ENCODE peak calls at places on chromosomes 4 and X, in six cellular contexts. One of them, this sample, is unnamed.

GRCh38 chrX:33434256-33435092 is 223.1 kb upstream of the DMD start:
- DNase-seq in epithelial cell of esophagus: peak; percentile 53
- DNase-seq in stromal cell of bone marrow: peak; percentile 9
- DNase-seq in activated T-helper 1 cell treated with anti-CD3 and anti-CD28 coated beads, Interleukin-2, amount 50 U/mL, for 16 hours: no peak
- DNase-seq in H7: peak; percentile 43
- DNase-seq in AG10803: peak; percentile 15
- DNase-seq in this sample: peak; percentile 66

GRCh38 chrX:150429577-150429976 is 66.5 kb downstream of the MAMLD1 start:
- DNase-seq in AG10803: peak; percentile 84
- DNase-seq in H7: no peak
- DNase-seq in epithelial cell of esophagus: peak; percentile 84
- DNase-seq in stromal cell of bone marrow: peak; percentile 62
- DNase-seq in activated T-helper 1 cell treated with anti-CD3 and anti-CD28 coated beads, Interleukin-2, amount 50 U/mL, for 16 hours: no peak
- DNase-seq in this sample: peak; percentile 74

GRCh38 chrX:79146552-79147390 is 2.3 kb downstream of the GPR174 start:
- DNase-seq in stromal cell of bone marrow: no peak
- DNase-seq in epithelial cell of esophagus: no peak
- DNase-seq in H7: no peak
- DNase-seq in activated T-helper 1 cell treated with anti-CD3 and anti-CD28 coated beads, Interleukin-2, amount 50 U/mL, for 16 hours: no peak
- DNase-seq in AG10803: no peak
- DNase-seq in this sample: no peak

GRCh38 chr4:104524591-104524990 is 29.9 kb upstream of the CXXC4 start:
- DNase-seq in stromal cell of bone marrow: peak; percentile 6
- DNase-seq in activated T-helper 1 cell treated with anti-CD3 and anti-CD28 coated beads, Interleukin-2, amount 50 U/mL, for 16 hours: no peak
- DNase-seq in epithelial cell of esophagus: peak; percentile 33
- DNase-seq in H7: no peak
- DNase-seq in AG10803: no peak
- DNase-seq in this sample: no peak

GRCh38 chrX:118724775-118725174 is 2.6 kb upstream of the IL13RA1 start:
- DNase-seq in epithelial cell of esophagus: no peak
- DNase-seq in stromal cell of bone marrow: no peak
- DNase-seq in activated T-helper 1 cell treated with anti-CD3 and anti-CD28 coated beads, Interleukin-2, amount 50 U/mL, for 16 hours: no peak
- DNase-seq in H7: no peak
- DNase-seq in AG10803: no peak
- DNase-seq in this sample: peak; percentile 42

GRCh38 chr4:103948244-103949018 is 228.6 kb upstream of the TACR3 start:
- DNase-seq in AG10803: no peak
- DNase-seq in H7: no peak
- DNase-seq in epithelial cell of esophagus: peak; percentile 70
- DNase-seq in activated T-helper 1 cell treated with anti-CD3 and anti-CD28 coated beads, Interleukin-2, amount 50 U/mL, for 16 hours: no peak
- DNase-seq in stromal cell of bone marrow: no peak
- DNase-seq in this sample: peak; percentile 14

GRCh38 chr4:116397714-116398113 is 687.7 kb downstream of the TRAM1L1 start:
- DNase-seq in epithelial cell of esophagus: no peak
- DNase-seq in H7: no peak
- DNase-seq in activated T-helper 1 cell treated with anti-CD3 and anti-CD28 coated beads, Interleukin-2, amount 50 U/mL, for 16 hours: no peak
- DNase-seq in stromal cell of bone marrow: no peak
- DNase-seq in AG10803: no peak
- DNase-seq in this sample: no peak

GRCh38 chr4:184807261-184807660 is 18.5 kb downstream of the ACSL1 start:
- DNase-seq in activated T-helper 1 cell treated with anti-CD3 and anti-CD28 coated beads, Interleukin-2, amount 50 U/mL, for 16 hours: no peak
- DNase-seq in epithelial cell of esophagus: no peak
- DNase-seq in stromal cell of bone marrow: no peak
- DNase-seq in H7: no peak
- DNase-seq in AG10803: no peak
- DNase-seq in this sample: peak; percentile 33

GRCh38 chr4:73499996-73500765 is 18.6 kb downstream of the AFM start:
- DNase-seq in stromal cell of bone marrow: no peak
- DNase-seq in H7: no peak
- DNase-seq in AG10803: peak; percentile 5
- DNase-seq in activated T-helper 1 cell treated with anti-CD3 and anti-CD28 coated beads, Interleukin-2, amount 50 U/mL, for 16 hours: no peak
- DNase-seq in epithelial cell of esophagus: no peak
- DNase-seq in this sample: peak; percentile 45

GRCh38 chrX:22634081-22634480 is 361.4 kb downstream of the CBLL2 start:
- DNase-seq in activated T-helper 1 cell treated with anti-CD3 and anti-CD28 coated beads, Interleukin-2, amount 50 U/mL, for 16 hours: no peak
- DNase-seq in epithelial cell of esophagus: no peak
- DNase-seq in H7: no peak
- DNase-seq in stromal cell of bone marrow: peak; percentile 89
- DNase-seq in AG10803: peak; percentile 64
- DNase-seq in this sample: no peak

GRCh38 chrX:17035111-17035510 is 88.7 kb downstream of the REPS2 start:
- DNase-seq in stromal cell of bone marrow: no peak
- DNase-seq in activated T-helper 1 cell treated with anti-CD3 and anti-CD28 coated beads, Interleukin-2, amount 50 U/mL, for 16 hours: no peak
- DNase-seq in epithelial cell of esophagus: no peak
- DNase-seq in H7: no peak
- DNase-seq in AG10803: no peak
- DNase-seq in this sample: no peak

GRCh38 chr4:8832130-8832930 is 39.3 kb downstream of the HMX1 start:
- DNase-seq in AG10803: peak; percentile 11
- DNase-seq in H7: no peak
- DNase-seq in stromal cell of bone marrow: no peak
- DNase-seq in activated T-helper 1 cell treated with anti-CD3 and anti-CD28 coated beads, Interleukin-2, amount 50 U/mL, for 16 hours: no peak
- DNase-seq in epithelial cell of esophagus: no peak
- DNase-seq in this sample: no peak

GRCh38 chr4:17701146-17701859 is 80.1 kb downstream of the FAM184B start:
- DNase-seq in H7: no peak
- DNase-seq in AG10803: no peak
- DNase-seq in activated T-helper 1 cell treated with anti-CD3 and anti-CD28 coated beads, Interleukin-2, amount 50 U/mL, for 16 hours: no peak
- DNase-seq in stromal cell of bone marrow: no peak
- DNase-seq in epithelial cell of esophagus: peak; percentile 59
- DNase-seq in this sample: peak; percentile 33

GRCh38 chr4:22473268-22473667 is 42.6 kb downstream of the ADGRA3 start:
- DNase-seq in stromal cell of bone marrow: no peak
- DNase-seq in epithelial cell of esophagus: peak; percentile 89
- DNase-seq in AG10803: peak; percentile 41
- DNase-seq in H7: no peak
- DNase-seq in activated T-helper 1 cell treated with anti-CD3 and anti-CD28 coated beads, Interleukin-2, amount 50 U/mL, for 16 hours: no peak
- DNase-seq in this sample: no peak

GRCh38 chr4:99723555-99724450 is 66.2 kb upstream of the C4orf54 start:
- DNase-seq in stromal cell of bone marrow: peak; percentile 39
- DNase-seq in H7: no peak
- DNase-seq in AG10803: peak; percentile 25
- DNase-seq in activated T-helper 1 cell treated with anti-CD3 and anti-CD28 coated beads, Interleukin-2, amount 50 U/mL, for 16 hours: no peak
- DNase-seq in epithelial cell of esophagus: peak; percentile 93
- DNase-seq in this sample: peak; percentile 75

GRCh38 chrX:48071064-48071985 is at the start of gene ZNF630:
- DNase-seq in AG10803: peak; percentile 2
- DNase-seq in activated T-helper 1 cell treated with anti-CD3 and anti-CD28 coated beads, Interleukin-2, amount 50 U/mL, for 16 hours: peak; percentile 30
- DNase-seq in epithelial cell of esophagus: peak; percentile 79
- DNase-seq in stromal cell of bone marrow: no peak
- DNase-seq in H7: peak; percentile 87
- DNase-seq in this sample: peak; percentile 72

GRCh38 chr4:147833254-147833653 is 101.4 kb downstream of the ARHGAP10 start:
- DNase-seq in H7: no peak
- DNase-seq in AG10803: peak; percentile 39
- DNase-seq in stromal cell of bone marrow: no peak
- DNase-seq in epithelial cell of esophagus: peak; percentile 24
- DNase-seq in activated T-helper 1 cell treated with anti-CD3 and anti-CD28 coated beads, Interleukin-2, amount 50 U/mL, for 16 hours: no peak
- DNase-seq in this sample: no peak

GRCh38 chr4:158859661-158860060 is 90.8 kb downstream of the FNIP2 start:
- DNase-seq in stromal cell of bone marrow: no peak
- DNase-seq in epithelial cell of esophagus: no peak
- DNase-seq in H7: no peak
- DNase-seq in activated T-helper 1 cell treated with anti-CD3 and anti-CD28 coated beads, Interleukin-2, amount 50 U/mL, for 16 hours: no peak
- DNase-seq in AG10803: no peak
- DNase-seq in this sample: no peak

GRCh38 chr4:85498068-85498733 is 23.3 kb downstream of the ARHGAP24 start:
- DNase-seq in stromal cell of bone marrow: peak; percentile 45
- DNase-seq in epithelial cell of esophagus: peak; percentile 75
- DNase-seq in H7: no peak
- DNase-seq in activated T-helper 1 cell treated with anti-CD3 and anti-CD28 coated beads, Interleukin-2, amount 50 U/mL, for 16 hours: no peak
- DNase-seq in AG10803: peak; percentile 91
- DNase-seq in this sample: peak; percentile 73

GRCh38 chrX:44054863-44055601 is 81.8 kb upstream of the NDP start:
- DNase-seq in AG10803: no peak
- DNase-seq in stromal cell of bone marrow: no peak
- DNase-seq in H7: no peak
- DNase-seq in activated T-helper 1 cell treated with anti-CD3 and anti-CD28 coated beads, Interleukin-2, amount 50 U/mL, for 16 hours: no peak
- DNase-seq in epithelial cell of esophagus: peak; percentile 23
- DNase-seq in this sample: no peak